ENCODE peak calls at places on chromosomes 16 and 17, in ten cellular contexts. H, R, S, V, N, W, Y, Q, I and L are unnamed samples. For H3K36me3, the result is how much of the 10 kb centered on the place peaks cover.

GRCh38 chr17:75152971-75153853 is 1.1 kb downstream of the JPT1 start:
- DNase-seq in H (peak), R (peak), S (peak), V (no peak), N (no peak), W (peak), Y (no peak), Q (no peak), I (no peak), L (no peak)

GRCh38 chr16:31052131-31052530 is 18.8 kb downstream of the STX4 start:
- DNase-seq in H (no peak), R (peak), S (peak), V (no peak), N (peak), W (no peak), Y (peak), Q (no peak), I (no peak), L (no peak)

GRCh38 chr17:28173801-28174200 is 131.3 kb downstream of the NLK start:
- DNase-seq in H (peak), R (peak), S (no peak), V (no peak), N (no peak), W (no peak), Y (no peak), Q (no peak), I (no peak), L (no peak)

GRCh38 chr16:49889725-49890397 is 33.9 kb upstream of the ZNF423 start:
- DNase-seq in H (no peak), R (no peak), S (no peak), V (no peak), N (no peak), W (no peak), Y (peak), Q (no peak), I (no peak), L (no peak)

GRCh38 chr17:46949291-46950174 is 26.6 kb downstream of the GOSR2 start:
- DNase-seq in H (no peak), R (no peak), S (no peak), V (no peak), N (no peak), W (no peak), Y (no peak), Q (no peak), I (no peak), L (no peak)

GRCh38 chr17:73719588-73720071 is 75.4 kb upstream of the SDK2 start:
- DNase-seq in H (peak), R (no peak), S (no peak), V (no peak), N (no peak), W (no peak), Y (no peak), Q (no peak), I (no peak), L (no peak)

GRCh38 chr17:66355510-66355909 is 53.1 kb downstream of the PRKCA start:
- DNase-seq in H (no peak), R (peak), S (no peak), V (no peak), N (no peak), W (no peak), Y (no peak), Q (no peak), I (no peak), L (no peak)

GRCh38 chr16:24858219-24859041 is 12.7 kb downstream of the SLC5A11 start:
- DNase-seq in H (peak), R (peak), S (peak), V (no peak), N (no peak), W (no peak), Y (no peak), Q (peak), I (no peak), L (no peak)

GRCh38 chr17:29962656-29963055 is 21.2 kb downstream of the EFCAB5 start:
- DNase-seq in H (no peak), R (no peak), S (no peak), V (no peak), N (no peak), W (no peak), Y (no peak), Q (no peak), I (no peak), L (no peak)

GRCh38 chr17:82531431-82531881 is 11.9 kb downstream of the FOXK2 start:
- DNase-seq in H (no peak), R (peak), S (no peak), V (no peak), N (peak), W (no peak), Y (no peak), Q (no peak), I (no peak), L (no peak)

GRCh38 chr17:50763716-50764450 is 3.4 kb downstream of the ANKRD40CL start:
- DNase-seq in H (no peak), R (no peak), S (no peak), V (no peak), N (no peak), W (peak), Y (no peak), Q (no peak), I (peak), L (no peak)

GRCh38 chr16:57297856-57298255 is 13.4 kb upstream of the PLLP start:
- DNase-seq in H (peak), R (no peak), S (no peak), V (no peak), N (no peak), W (no peak), Y (no peak), Q (no peak), I (no peak), L (no peak)

GRCh38 chr17:66373944-66374817 is 71.8 kb downstream of the PRKCA start:
- DNase-seq in H (peak), R (no peak), S (peak), V (no peak), N (no peak), W (no peak), Y (no peak), Q (no peak), I (no peak), L (no peak)

GRCh38 chr17:47744168-47745036 is 11.4 kb downstream of the TBX21 start:
- DNase-seq in H (no peak), R (no peak), S (peak), V (no peak), N (no peak), W (no peak), Y (no peak), Q (no peak), I (no peak), L (no peak)

GRCh38 chr17:44065668-44066203 is 735 bp downstream of the LSM12 start:
- DNase-seq in H (no peak), R (peak), S (no peak), V (no peak), N (no peak), W (no peak), Y (no peak), Q (no peak), I (no peak), L (no peak)

GRCh38 chr17:1907818-1908698 is 78.3 kb downstream of the RPA1 start:
- DNase-seq in H (peak), R (peak), S (no peak), V (no peak), N (no peak), W (no peak), Y (no peak), Q (no peak), I (no peak), L (no peak)

GRCh38 chr16:495127-495748 is 32.3 kb upstream of the CAPN15 start:
- DNase-seq in H (peak), R (peak), S (peak), V (no peak), N (peak), W (no peak), Y (no peak), Q (no peak), I (no peak), L (no peak)

GRCh38 chr17:57554826-57555635 is 190.1 kb downstream of the CCDC182 start:
- DNase-seq in H (peak), R (no peak), S (no peak), V (no peak), N (no peak), W (no peak), Y (no peak), Q (no peak), I (no peak), L (no peak)

GRCh38 chr16:71846443-71846842 is 667 bp downstream of the ATXN1L start:
- DNase-seq in H (peak), R (peak), S (no peak), V (no peak), N (no peak), W (no peak), Y (no peak), Q (no peak), I (no peak), L (no peak)

GRCh38 chr17:72749119-72749572 is 343.3 kb downstream of the SLC39A11 start:
- DNase-seq in H (no peak), R (no peak), S (no peak), V (no peak), N (no peak), W (no peak), Y (no peak), Q (no peak), I (no peak), L (no peak)

GRCh38 chr17:82611140-82612058 is 36.8 kb downstream of the WDR45B start:
- DNase-seq in H (no peak), R (no peak), S (peak), V (no peak), N (no peak), W (no peak), Y (no peak), Q (no peak), I (no peak), L (no peak)

GRCh38 chr16:82684246-82684645 is 57.5 kb downstream of the CDH13 start:
- DNase-seq in H (no peak), R (no peak), S (no peak), V (no peak), N (no peak), W (no peak), Y (no peak), Q (no peak), I (no peak), L (no peak)

GRCh38 chr17:32110596-32110995 is 31.7 kb upstream of the RHOT1 start:
- DNase-seq in H (no peak), R (no peak), S (no peak), V (no peak), N (no peak), W (no peak), Y (no peak), Q (peak), I (no peak), L (no peak)

GRCh38 chr16:69395859-69396186 is 10.0 kb upstream of the TERF2 start:
- DNase-seq in H (no peak), R (no peak), S (no peak), V (no peak), N (no peak), W (no peak), Y (no peak), Q (no peak), I (no peak), L (no peak)

GRCh38 chr16:69399361-69399760 is 13.6 kb upstream of the TERF2 start:
- DNase-seq in H (no peak), R (peak), S (no peak), V (no peak), N (no peak), W (no peak), Y (no peak), Q (no peak), I (no peak), L (no peak)

GRCh38 chr16:69397821-69398521 is 12.2 kb upstream of the TERF2 start:
- DNase-seq in H (peak), R (peak), S (no peak), V (no peak), N (no peak), W (no peak), Y (peak), Q (no peak), I (no peak), L (no peak)

GRCh38 chr16:69393898-69394849 is 8.4 kb upstream of the TERF2 start:
- DNase-seq in H (no peak), R (no peak), S (no peak), V (peak), N (no peak), W (no peak), Y (no peak), Q (no peak), I (no peak), L (no peak)

DNA sequence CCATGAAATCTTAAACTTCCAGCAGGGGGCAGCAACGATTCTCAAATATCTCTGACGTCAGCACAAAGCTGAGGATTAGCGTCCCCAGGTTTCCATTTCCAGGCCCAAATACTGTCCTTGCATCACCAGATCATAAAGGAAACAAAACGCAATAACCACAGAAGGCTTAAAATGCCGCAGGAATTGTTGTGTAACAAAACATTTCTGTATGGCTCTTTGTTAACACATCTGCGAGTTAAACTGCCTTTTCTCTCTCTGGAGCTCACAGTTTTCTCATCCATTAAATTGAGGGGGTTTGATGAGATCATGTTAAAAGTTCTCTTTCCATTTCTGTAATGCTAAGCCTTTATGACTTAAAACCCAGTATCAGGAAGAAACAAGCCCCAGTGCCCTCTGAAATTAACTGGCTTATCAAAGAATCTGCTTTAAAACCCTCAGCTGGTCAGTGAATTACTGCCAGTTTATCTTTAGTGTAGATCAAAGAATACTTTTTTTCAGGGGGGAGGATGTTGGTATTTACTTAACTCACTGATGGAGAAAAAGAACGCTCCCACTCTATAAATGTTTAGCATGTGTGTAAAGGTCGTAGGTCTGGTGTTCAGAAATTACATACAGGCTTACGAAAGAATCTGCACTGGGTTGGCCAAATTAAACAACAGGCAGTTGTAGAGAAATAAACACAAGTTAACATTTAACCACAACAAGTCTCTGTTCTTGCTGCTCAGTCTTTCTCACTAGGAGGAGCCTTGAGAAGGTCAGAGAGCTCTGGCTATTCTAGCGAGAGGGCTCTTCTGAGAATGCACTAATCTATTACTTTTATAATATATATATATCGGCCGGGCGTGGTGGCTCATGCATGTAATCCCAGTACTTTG is 10.6 kb upstream of the TERF2 start:
- DNase-seq in H (peak), R (peak), S (peak), V (peak), N (no peak), W (peak), Y (peak), Q (peak), I (no peak), L (peak)
- TF ChIP-seq POLR2AphosphoS5 in H (no peak), R (no peak), S (no peak), V (peak), N (peak), W (peak), Y (peak), Q (peak), I (peak), L (no peak)

GRCh38 chr16:84080813-84081212 is 35.9 kb downstream of the MBTPS1 start:
- DNase-seq in H (no peak), R (no peak), S (no peak), V (no peak), N (no peak), W (no peak), Y (no peak), Q (no peak), I (no peak), L (no peak)
- H3K36me3 ChIP-seq in H (under half), R (under half), S (half or more), V (under half), N (under half), W (under half), Y (under half), Q (half or more), I (under half), L (under half)

GRCh38 chr17:76671123-76671911 is 27.8 kb upstream of the ST6GALNAC1 start:
- DNase-seq in H (peak), R (peak), S (peak), V (peak), N (peak), W (peak), Y (peak), Q (peak), I (peak), L (peak)
- TF ChIP-seq POLR2AphosphoS5 in H (peak), R (peak), S (peak), V (peak), N (peak), W (peak), Y (peak), Q (peak), I (no peak), L (peak)

GRCh38 chr17:79214940-79215604 is 140.4 kb downstream of the ENGASE start:
- DNase-seq in H (no peak), R (no peak), S (no peak), V (no peak), N (no peak), W (no peak), Y (no peak), Q (no peak), I (no peak), L (no peak)
- H3K36me3 ChIP-seq in H (under half), R (under half), S (under half), V (under half), N (under half), W (under half), Y (under half), Q (under half), I (under half), L (under half)

GRCh38 chr16:68069511-68070248 is 15.5 kb upstream of the NFATC3 start:
- DNase-seq in H (no peak), R (no peak), S (no peak), V (no peak), N (no peak), W (no peak), Y (no peak), Q (no peak), I (no peak), L (no peak)
- TF ChIP-seq POLR2AphosphoS5 in H (no peak), R (no peak), S (no peak), V (no peak), N (no peak), W (no peak), Y (no peak), Q (no peak), I (no peak), L (no peak)

GRCh38 chr17:10025224-10025623 is 120.2 kb upstream of the RCVRN start:
- DNase-seq in H (no peak), R (no peak), S (no peak), V (no peak), N (no peak), W (no peak), Y (no peak), Q (no peak), I (no peak), L (no peak)
- H3K36me3 ChIP-seq in H (under half), R (under half), S (under half), V (under half), N (under half), W (under half), Y (under half), Q (under half), I (under half), L (under half)

GRCh38 chr17:40447148-40447644 is 3.9 kb downstream of the IGFBP4 start:
- DNase-seq in H (no peak), R (no peak), S (no peak), V (no peak), N (no peak), W (no peak), Y (no peak), Q (no peak), I (no peak), L (no peak)
- TF ChIP-seq POLR2AphosphoS5 in H (no peak), R (no peak), S (no peak), V (no peak), N (no peak), W (no peak), Y (no peak), Q (peak), I (peak), L (no peak)